ENCODE peak calls at places on chromosomes 16 and 17, in four cellular contexts. Z, A, O and W are unnamed samples.

GRCh38 chr17:14903810-14904209 is 361.3 kb downstream of the PMP22 start:
- DNase-seq in O (no peak), A (no peak), Z (no peak), W (no peak)

GRCh38 chr16:82194076-82194475 is 24.1 kb upstream of the MPHOSPH6 start:
- DNase-seq in A (no peak), Z (no peak), O (no peak), W (no peak)

GRCh38 chr17:70037498-70037897 is 37.5 kb upstream of the KCNJ16 start:
- DNase-seq in O (no peak), Z (no peak), A (no peak), W (no peak)

GRCh38 chr16:47721016-47721673 is 260.0 kb downstream of the PHKB start:
- DNase-seq in O (no peak), Z (no peak), A (no peak), W (no peak)

GRCh38 chr17:59330314-59330942 is 1.0 kb upstream of the YPEL2 start:
- DNase-seq in O (no peak), Z (no peak), A (no peak), W (no peak)

GRCh38 chr16:22386976-22387375 is 12.6 kb upstream of the CDR2 start:
- DNase-seq in A (no peak), Z (no peak), O (no peak), W (no peak)

GRCh38 chr17:63930951-63931575 is 1.1 kb downstream of the CD79B start:
- DNase-seq in O (peak; percentile 58), A (no peak), Z (peak; percentile 90), W (peak; percentile 22)

GRCh38 chr16:81866820-81867440 is 87.8 kb downstream of the PLCG2 start:
- DNase-seq in A (peak; percentile 15), Z (peak; percentile 92), O (no peak), W (no peak)

GRCh38 chr16:84847554-84848415 is 28.0 kb downstream of the CRISPLD2 start:
- DNase-seq in O (no peak), Z (no peak), A (no peak), W (no peak)

GRCh38 chr16:15650698-15651161 is 685 bp downstream of the NDE1 start:
- DNase-seq in Z (no peak), A (no peak), O (peak; percentile 52), W (peak; percentile 15)